ENCODE peak calls at places on chromosomes 2 and 18, in eight cellular contexts. A is EL; C is Daoy; H is thyroid gland; T is AG04449; O is endothelial cell; F is CD4-positive, CD25-positive, alpha-beta regulatory T cell; J is WTC11. L is an unnamed sample.

GRCh38 chr2:152166633-152167032 is 8.9 kb downstream of the STAM2 start:
- DNase-seq in A (peak), C (no peak), H (no peak), T (no peak), O (no peak), F (peak), J (no peak), L (no peak)

GRCh38 chr2:74440378-74441110 is 1.2 kb downstream of the RTKN start:
- DNase-seq in A (peak), C (peak), H (peak), T (no peak), O (peak), F (peak), J (peak), L (peak)

GRCh38 chr2:181241366-181241765 is 215.8 kb upstream of the ITGA4 start:
- DNase-seq in A (no peak), C (no peak), H (no peak), T (no peak), O (no peak), F (no peak), J (no peak), L (no peak)

GRCh38 chr2:238601433-238602222 is 174.9 kb downstream of the ASB1 start:
- DNase-seq in A (peak), C (no peak), H (peak), T (no peak), O (no peak), F (no peak), J (no peak), L (no peak)

GRCh38 chr2:240236217-240237111 is 96.0 kb upstream of the OTOS start:
- DNase-seq in A (no peak), C (no peak), H (peak), T (no peak), O (no peak), F (peak), J (no peak), L (peak)

GRCh38 chr2:12456293-12457151 is 260.2 kb upstream of the TRIB2 start:
- DNase-seq in A (peak), C (peak), H (peak), T (peak), O (no peak), F (peak), J (peak), L (no peak)

GRCh38 chr2:74100254-74101216 is 47.2 kb downstream of the BOLA3 start:
- DNase-seq in A (no peak), C (no peak), H (peak), T (no peak), O (no peak), F (no peak), J (no peak), L (no peak)

GRCh38 chr2:121329786-121330185 is 44.8 kb upstream of the TFCP2L1 start:
- DNase-seq in A (no peak), C (no peak), H (no peak), T (no peak), O (no peak), F (no peak), J (no peak), L (peak)

GRCh38 chr2:208392300-208392699 is 14.3 kb upstream of the PTH2R start:
- DNase-seq in A (no peak), C (no peak), H (no peak), T (no peak), O (no peak), F (no peak), J (no peak), L (no peak)

GRCh38 chr2:210399440-210400041 is 77.0 kb downstream of the LANCL1 start:
- DNase-seq in A (peak), C (no peak), H (no peak), T (no peak), O (no peak), F (peak), J (no peak), L (no peak)

GRCh38 chr2:231522418-231523180 is 7.6 kb downstream of the NMUR1 start:
- DNase-seq in A (peak), C (no peak), H (no peak), T (no peak), O (no peak), F (no peak), J (no peak), L (no peak)

GRCh38 chr2:217106650-217107014 is 246.8 kb upstream of the TNP1 start:
- DNase-seq in A (peak), C (peak), H (no peak), T (no peak), O (no peak), F (no peak), J (peak), L (no peak)

GRCh38 chr2:113167115-113167932 is 6.4 kb upstream of the PSD4 start:
- DNase-seq in A (no peak), C (no peak), H (peak), T (no peak), O (no peak), F (peak), J (no peak), L (no peak)

GRCh38 chr2:138550670-138551287 is 49.2 kb downstream of the SPOPL start:
- DNase-seq in A (no peak), C (no peak), H (no peak), T (no peak), O (no peak), F (no peak), J (no peak), L (no peak)

GRCh38 chr2:151669585-151670081 is 64.6 kb downstream of the NEB start:
- DNase-seq in A (no peak), C (peak), H (no peak), T (no peak), O (no peak), F (no peak), J (no peak), L (no peak)

GRCh38 chr2:64750001-64750816 is 96.5 kb upstream of the SERTAD2 start:
- DNase-seq in A (peak), C (peak), H (peak), T (no peak), O (peak), F (peak), J (peak), L (peak)

GRCh38 chr18:67300498-67300897 is 216.0 kb downstream of the DSEL start:
- DNase-seq in A (no peak), C (no peak), H (no peak), T (no peak), O (no peak), F (peak), J (peak), L (no peak)

L was measured in ecto neural progenitor cell.